ENCODE peak calls at places on chromosomes 13 and 19, in nine cellular contexts. J, U, Z, P, X, M, Q, Y and I are unnamed samples.

GRCh38 chr13:39603424-39603947 is 493 bp upstream of the LHFPL6 start:
- DNase-seq in Z (no peak), M (peak), Q (no peak), P (peak), X (peak), Y (no peak), J (peak), U (peak), I (peak)

GRCh38 chr13:113972451-113973217 is 1.2 kb downstream of the C13orf46 start:
- DNase-seq in Q (peak), Z (peak), U (no peak), Y (peak), J (no peak), M (no peak), X (peak), P (no peak), I (no peak)

GRCh38 chr19:44848036-44848804 is 2.1 kb downstream of the NECTIN2 start:
- DNase-seq in Z (no peak), X (peak), J (peak), Y (no peak), U (peak), Q (peak), M (peak), P (peak), I (peak)

GRCh38 chr13:41259875-41260501 is 3.4 kb downstream of the MTRF1 start:
- DNase-seq in U (no peak), Y (no peak), P (no peak), Z (no peak), X (no peak), J (no peak), M (no peak), Q (no peak), I (no peak)

GRCh38 chr13:42548731-42549554 is 25.0 kb upstream of the TNFSF11 start:
- DNase-seq in Z (no peak), Y (no peak), M (peak), J (no peak), X (no peak), U (no peak), P (peak), Q (no peak), I (peak)

GRCh38 chr13:80955487-80955886 is 614.6 kb upstream of the SPRY2 start:
- DNase-seq in U (no peak), Y (no peak), J (no peak), M (peak), X (no peak), P (peak), Z (no peak), Q (no peak), I (peak)

GRCh38 chr13:46778879-46779278 is 18.1 kb downstream of the ESD start:
- DNase-seq in U (no peak), J (no peak), Z (no peak), Y (no peak), P (peak), X (peak), Q (no peak), M (peak), I (peak)

GRCh38 chr13:67232384-67232783 is 2.2 kb upstream of the PCDH9 start:
- DNase-seq in M (no peak), X (no peak), Y (no peak), P (no peak), U (no peak), Q (no peak), Z (no peak), J (no peak), I (no peak)

GRCh38 chr13:30796132-30796832 is 60.9 kb downstream of the ALOX5AP start:
- DNase-seq in X (peak), Q (no peak), M (peak), U (no peak), Y (no peak), P (peak), Z (no peak), J (no peak), I (peak)

GRCh38 chr19:4390862-4391693 is 9.3 kb downstream of the SH3GL1 start:
- DNase-seq in X (no peak), P (peak), Q (no peak), U (no peak), Z (no peak), Y (no peak), J (no peak), M (no peak), I (peak)

GRCh38 chr13:50306096-50306495 is 290.9 kb downstream of the KCNRG start:
- DNase-seq in M (no peak), P (no peak), X (no peak), Y (no peak), U (no peak), Q (no peak), J (no peak), Z (no peak), I (no peak)

GRCh38 chr13:102405499-102406079 is 3.7 kb upstream of the FGF14 start:
- DNase-seq in M (peak), X (peak), U (peak), Y (no peak), P (no peak), Z (no peak), Q (no peak), J (peak), I (no peak)

GRCh38 chr19:38004505-38005223 is 97.7 kb downstream of the SIPA1L3 start:
- DNase-seq in U (peak), P (peak), X (peak), Q (peak), Y (peak), M (peak), Z (peak), J (peak), I (peak)

GRCh38 chr13:31929031-31929770 is 102.4 kb upstream of the FRY start:
- DNase-seq in Y (no peak), J (no peak), Q (no peak), U (no peak), Z (no peak), M (no peak), P (no peak), X (no peak), I (no peak)

GRCh38 chr19:21482863-21483276 is 22.5 kb upstream of the ZNF429 start:
- DNase-seq in P (peak), Y (peak), J (peak), X (no peak), M (peak), U (peak), Q (peak), Z (no peak), I (peak)

GRCh38 chr19:7928741-7929701 is 3.1 kb upstream of the CTXN1 start:
- DNase-seq in Y (no peak), X (peak), U (peak), M (peak), P (peak), Q (peak), J (peak), Z (no peak), I (peak)

GRCh38 chr19:50419022-50419579 is 363 bp downstream of the SPIB start:
- DNase-seq in P (no peak), Z (no peak), X (no peak), M (no peak), J (no peak), Q (no peak), U (no peak), Y (no peak), I (no peak)

GRCh38 chr13:72896869-72897268 is 114.9 kb downstream of the PIBF1 start:
- DNase-seq in U (no peak), M (no peak), P (no peak), Z (no peak), X (no peak), Y (no peak), Q (no peak), J (no peak), I (no peak)

GRCh38 chr19:1755467-1756155 is 2.3 kb downstream of the ONECUT3 start:
- DNase-seq in Q (no peak), P (no peak), J (peak), Y (no peak), X (no peak), U (no peak), Z (no peak), M (no peak), I (no peak)

GRCh38 chr19:1753730-1754442 is 580 bp downstream of the ONECUT3 start:
- DNase-seq in U (no peak), Q (no peak), M (no peak), Z (no peak), X (no peak), P (no peak), Y (no peak), J (no peak), I (no peak)

GRCh38 chr19:1756264-1756663 is 3.0 kb downstream of the ONECUT3 start:
- DNase-seq in Q (no peak), Y (no peak), X (no peak), U (no peak), Z (no peak), J (no peak), M (no peak), P (no peak), I (no peak)

GRCh38 chr19:1752757-1753728 is at the start of gene ONECUT3:
- DNase-seq in J (peak), U (no peak), M (no peak), Y (no peak), Q (no peak), P (no peak), Z (no peak), X (no peak), I (no peak)

DNA sequence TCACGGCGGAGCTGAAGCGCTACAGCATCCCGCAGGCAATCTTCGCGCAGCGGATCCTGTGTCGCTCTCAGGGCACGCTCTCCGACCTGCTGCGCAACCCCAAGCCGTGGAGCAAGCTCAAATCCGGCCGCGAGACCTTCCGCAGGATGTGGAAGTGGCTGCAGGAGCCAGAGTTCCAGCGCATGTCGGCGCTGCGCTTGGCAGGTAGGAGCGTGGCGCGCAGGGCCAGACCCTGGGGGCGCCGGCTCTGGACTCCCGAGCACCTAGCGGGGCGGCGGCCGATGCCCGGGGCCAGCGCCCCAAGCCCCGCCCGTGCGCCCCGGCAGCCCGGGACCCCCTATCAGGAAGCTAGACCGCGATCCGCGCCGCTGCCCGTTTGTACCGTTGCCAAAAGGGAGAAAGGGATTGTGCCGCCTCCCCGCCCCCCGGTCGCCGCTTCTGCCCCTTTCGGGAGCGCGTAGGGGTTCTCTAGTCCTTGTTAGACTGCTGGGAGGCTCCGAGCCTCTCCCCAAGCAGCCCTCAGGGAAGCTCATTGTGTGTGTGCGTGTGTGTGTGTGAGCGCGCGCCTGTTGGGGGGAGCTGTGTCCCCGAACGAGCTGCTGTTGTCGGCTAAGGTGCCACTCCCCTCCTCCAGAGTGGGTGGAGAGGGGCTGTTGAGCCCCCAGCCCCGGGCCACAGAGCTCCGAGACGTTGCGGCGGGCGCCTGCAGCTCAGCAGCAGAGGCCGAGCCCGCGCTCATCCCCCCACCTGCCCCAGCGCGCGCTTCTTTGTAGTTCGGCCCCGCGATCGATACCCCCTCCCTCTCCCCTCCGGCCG is 1.6 kb downstream of the ONECUT3 start:
- DNase-seq in Z (no peak), Y (no peak), P (no peak), U (no peak), Q (no peak), M (no peak), X (no peak), J (peak), I (no peak)
- TF ChIP-seq CTCF in Z (no peak), Y (no peak), P (no peak), U (no peak), Q (no peak), M (no peak), X (no peak), J (peak), I (no peak)

GRCh38 chr13:100484708-100485107 is 103.9 kb downstream of the GGACT start:
- DNase-seq in X (no peak), Q (no peak), P (no peak), Y (no peak), M (no peak), Z (no peak), U (no peak), J (no peak), I (no peak)
- H3K4me3 ChIP-seq in X (no peak), Q (no peak), P (no peak), Y (no peak), M (no peak), Z (no peak), U (no peak), J (no peak), I (no peak)

DNA sequence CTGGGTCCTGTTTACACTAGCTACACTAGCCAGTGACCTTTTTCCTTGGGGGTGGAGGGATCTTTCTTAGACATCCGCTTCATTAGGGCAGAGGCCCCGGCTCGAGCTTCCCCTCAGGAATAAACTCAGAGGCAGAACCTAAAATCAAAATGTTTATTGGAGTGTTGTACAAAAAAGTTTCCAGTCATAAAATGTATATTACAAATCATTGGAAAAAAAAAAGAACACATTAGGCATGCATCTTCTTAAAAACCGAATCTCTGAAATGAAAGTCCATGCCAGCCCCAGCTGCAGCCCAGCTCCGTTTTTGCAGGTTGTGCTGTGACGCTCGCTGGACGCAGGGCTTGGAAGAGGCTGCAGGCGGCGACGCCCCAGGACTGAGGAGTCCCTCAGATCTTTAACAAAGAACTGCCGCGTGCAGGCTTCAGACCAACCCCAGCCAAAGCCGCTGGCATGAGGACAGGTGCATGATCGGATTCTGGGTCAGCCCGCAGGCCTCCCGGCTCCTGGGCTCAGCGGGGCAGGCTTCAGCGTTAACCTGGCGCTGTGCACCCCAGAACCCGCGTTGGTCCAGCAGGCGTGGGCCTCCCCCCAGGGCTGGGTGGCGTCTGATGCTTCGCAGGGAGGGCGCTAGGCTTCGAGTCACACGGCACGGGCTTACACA is 773 bp upstream of the TIMM13 start:
- DNase-seq in Q (peak), J (peak), Z (no peak), M (no peak), Y (peak), U (no peak), X (peak), P (no peak), I (no peak)
- TF ChIP-seq CTCF in Q (no peak), J (no peak), Z (no peak), M (peak), Y (no peak), U (no peak), X (no peak), P (no peak), I (no peak)

DNA sequence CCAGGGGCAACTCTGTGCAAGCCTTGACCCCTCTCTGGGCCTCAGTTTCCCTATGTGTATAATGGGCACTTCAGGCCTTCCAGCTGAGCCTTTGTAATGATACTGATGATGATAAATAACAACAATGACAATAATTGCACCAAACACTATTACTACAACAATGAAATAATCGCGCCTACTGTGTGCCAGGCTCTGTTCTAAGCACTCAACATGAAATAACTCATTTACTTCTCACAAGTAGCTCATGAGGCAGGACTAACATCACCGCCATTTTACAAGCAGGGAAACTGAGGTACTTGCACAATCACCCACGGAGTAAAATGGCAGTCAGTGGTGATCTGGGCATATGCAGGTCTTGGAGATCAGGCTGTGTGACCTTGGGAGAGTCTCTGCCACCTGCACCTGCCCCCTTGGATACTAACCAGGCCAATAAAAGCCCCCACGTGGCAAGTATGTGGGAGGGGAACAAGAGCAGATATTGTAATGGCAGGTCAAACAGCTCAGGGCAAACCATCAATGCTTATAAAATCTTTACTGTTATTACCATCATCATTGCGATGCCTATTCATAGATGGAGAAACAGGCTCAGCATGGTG is 540 bp upstream of the ANGPTL8 start:
- DNase-seq in P (no peak), Q (no peak), J (no peak), U (no peak), X (no peak), Y (no peak), M (no peak), Z (no peak), I (no peak)
- H3K4me3 ChIP-seq in P (no peak), Q (no peak), J (no peak), U (no peak), X (no peak), Y (no peak), M (no peak), Z (no peak), I (no peak)

GRCh38 chr19:16585808-16586476 is 13.7 kb upstream of the SLC35E1 start:
- DNase-seq in U (no peak), Y (no peak), M (no peak), J (no peak), P (no peak), Z (no peak), X (peak), Q (no peak), I (no peak)
- TF ChIP-seq CTCF in U (no peak), Y (no peak), M (no peak), J (no peak), P (no peak), Z (no peak), X (no peak), Q (no peak), I (no peak)

GRCh38 chr19:20167020-20167644 is at the start of gene ZNF486:
- DNase-seq in P (peak), X (peak), J (peak), M (peak), Q (peak), U (peak), Y (peak), Z (peak), I (peak)
- H3K4me3 ChIP-seq in P (peak), X (peak), J (peak), M (peak), Q (peak), U (peak), Y (peak), Z (peak), I (peak)